ENCODE peak calls at places on chromosome 5, in five cellular contexts. H, S, A, B and Q are unnamed samples.

GRCh38 chr5:151664694-151665583 is 21.8 kb downstream of the SPARC start:
- DNase-seq in H (no peak), S (peak), A (no peak), B (peak), Q (no peak)

GRCh38 chr5:318931-319601 is 2.4 kb upstream of the AHRR start:
- DNase-seq in H (no peak), S (no peak), A (no peak), B (no peak), Q (no peak)

GRCh38 chr5:125848746-125849145 is 574.5 kb upstream of the GRAMD2B start:
- DNase-seq in H (no peak), S (no peak), A (peak), B (no peak), Q (no peak)

GRCh38 chr5:172573115-172573882 is 67.8 kb upstream of the NEURL1B start:
- DNase-seq in H (no peak), S (no peak), A (no peak), B (no peak), Q (no peak)

GRCh38 chr5:102036927-102037326 is 259.2 kb downstream of the SLCO4C1 start:
- DNase-seq in H (no peak), S (no peak), A (no peak), B (no peak), Q (no peak)

GRCh38 chr5:14806452-14806851 is 65.1 kb downstream of the ANKH start:
- DNase-seq in H (peak), S (peak), A (peak), B (peak), Q (no peak)

GRCh38 chr5:168428552-168428951 is 57.7 kb upstream of the RARS1 start:
- DNase-seq in H (no peak), S (no peak), A (no peak), B (no peak), Q (no peak)

GRCh38 chr5:1222147-1222546 is 3.0 kb upstream of the SLC6A18 start:
- DNase-seq in H (no peak), S (no peak), A (no peak), B (no peak), Q (no peak)

GRCh38 chr5:124104344-124104743 is 592.4 kb downstream of the CSNK1G3 start:
- DNase-seq in H (no peak), S (no peak), A (no peak), B (no peak), Q (no peak)